ENCODE peak calls at places on chromosomes 12 and 14, in six cellular contexts. Z is fibroblast of mammary gland, F is lower leg skin, N is kidney epithelial cell, L is sigmoid colon, P is transverse colon. Q is an unnamed sample.

GRCh38 chr12:66916189-66916588 is 237.3 kb upstream of the GRIP1 start:
- DNase-seq in Z (no peak), F (no peak), N (no peak), L (no peak), P (no peak), Q (no peak)

GRCh38 chr12:124768462-124769165 is 95.0 kb downstream of the SCARB1 start:
- DNase-seq in Z (no peak), F (no peak), N (no peak), L (no peak), P (no peak), Q (no peak)

GRCh38 chr14:96811985-96812667 is 14.9 kb downstream of the VRK1 start:
- DNase-seq in Z (no peak), F (no peak), N (no peak), L (no peak), P (no peak), Q (no peak)

GRCh38 chr12:56941299-56942017 is 7.2 kb upstream of the SDR9C7 start:
- DNase-seq in Z (peak; percentile 53), F (peak; percentile 46), N (peak; percentile 29), L (no peak), P (no peak), Q (peak; percentile 36)

GRCh38 chr12:128792881-128793280 is 30.9 kb downstream of the SLC15A4 start:
- DNase-seq in Z (no peak), F (no peak), N (no peak), L (peak; percentile 32), P (no peak), Q (no peak)

GRCh38 chr12:108772247-108772646 is 40.9 kb upstream of the CORO1C start:
- DNase-seq in Z (no peak), F (no peak), N (no peak), L (no peak), P (peak; percentile 49), Q (no peak)

GRCh38 chr12:98332626-98333025 is 182.8 kb upstream of the TMPO start:
- DNase-seq in Z (no peak), F (no peak), N (no peak), L (no peak), P (no peak), Q (no peak)

GRCh38 chr12:51907083-51907863 is at the start of gene ACVRL1:
- DNase-seq in Z (no peak), F (no peak), N (no peak), L (peak; percentile 69), P (peak; percentile 61), Q (no peak)

GRCh38 chr12:6532051-6532926 is 2.0 kb upstream of the GAPDH start:
- DNase-seq in Z (peak; percentile 99), F (no peak), N (peak; percentile 98), L (peak; percentile 90), P (peak; percentile 71), Q (peak; percentile 72)

GRCh38 chr14:57486767-57487379 is 6.8 kb downstream of the CCDC198 start:
- DNase-seq in Z (peak; percentile 63), F (no peak), N (no peak), L (no peak), P (no peak), Q (peak; percentile 17)

GRCh38 chr12:132729541-132730320 is 19.1 kb downstream of the PGAM5 start:
- DNase-seq in Z (peak; percentile 24), F (no peak), N (no peak), L (no peak), P (no peak), Q (no peak)

GRCh38 chr12:110137786-110138185 is 13.6 kb downstream of the IFT81 start:
- DNase-seq in Z (no peak), F (no peak), N (no peak), L (no peak), P (no peak), Q (no peak)

GRCh38 chr12:75525263-75525662 is 13.9 kb upstream of the KRR1 start:
- DNase-seq in Z (no peak), F (no peak), N (no peak), L (no peak), P (no peak), Q (no peak)
- TF ChIP-seq CTCF in Z (peak; percentile 47), F (no peak), N (peak; percentile 47), L (no peak), P (no peak), Q (no peak)

GRCh38 chr12:123122649-123123048 is 28.2 kb downstream of the PITPNM2 start:
- DNase-seq in Z (no peak), F (no peak), N (no peak), L (no peak), P (no peak), Q (no peak)

GRCh38 chr12:123121670-123122069 is 29.2 kb downstream of the PITPNM2 start:
- DNase-seq in Z (no peak), F (no peak), N (no peak), L (no peak), P (no peak), Q (no peak)

GRCh38 chr12:123131291-123131831 is 19.5 kb downstream of the PITPNM2 start:
- DNase-seq in Z (no peak), F (no peak), N (no peak), L (no peak), P (peak; percentile 57), Q (no peak)

GRCh38 chr12:123129651-123130050 is 21.2 kb downstream of the PITPNM2 start:
- DNase-seq in Z (no peak), F (no peak), N (no peak), L (no peak), P (no peak), Q (no peak)

GRCh38 chr12:123126294-123127144 is 24.4 kb downstream of the PITPNM2 start:
- DNase-seq in Z (peak; percentile 99), F (peak; percentile 59), N (peak; percentile 98), L (peak; percentile 82), P (no peak), Q (peak; percentile 48)
- TF ChIP-seq CTCF in Z (peak; percentile 48), F (no peak), N (peak; percentile 26), L (no peak), P (no peak), Q (no peak)

GRCh38 chr14:95515080-95515489 is 1.4 kb downstream of the SYNE3 start:
- DNase-seq in Z (no peak), F (no peak), N (no peak), L (peak; percentile 78), P (no peak), Q (no peak)

GRCh38 chr14:95518045-95518751 is 1.7 kb upstream of the SYNE3 start:
- DNase-seq in Z (no peak), F (no peak), N (no peak), L (no peak), P (no peak), Q (no peak)

GRCh38 chr14:95516554-95517209 is at the start of gene SYNE3:
- DNase-seq in Z (no peak), F (peak; percentile 39), N (no peak), L (peak; percentile 77), P (peak; percentile 81), Q (peak; percentile 44)

GRCh38 chr14:95514131-95515079 is 2.0 kb downstream of the SYNE3 start:
- DNase-seq in Z (no peak), F (no peak), N (no peak), L (no peak), P (no peak), Q (no peak)

DNA sequence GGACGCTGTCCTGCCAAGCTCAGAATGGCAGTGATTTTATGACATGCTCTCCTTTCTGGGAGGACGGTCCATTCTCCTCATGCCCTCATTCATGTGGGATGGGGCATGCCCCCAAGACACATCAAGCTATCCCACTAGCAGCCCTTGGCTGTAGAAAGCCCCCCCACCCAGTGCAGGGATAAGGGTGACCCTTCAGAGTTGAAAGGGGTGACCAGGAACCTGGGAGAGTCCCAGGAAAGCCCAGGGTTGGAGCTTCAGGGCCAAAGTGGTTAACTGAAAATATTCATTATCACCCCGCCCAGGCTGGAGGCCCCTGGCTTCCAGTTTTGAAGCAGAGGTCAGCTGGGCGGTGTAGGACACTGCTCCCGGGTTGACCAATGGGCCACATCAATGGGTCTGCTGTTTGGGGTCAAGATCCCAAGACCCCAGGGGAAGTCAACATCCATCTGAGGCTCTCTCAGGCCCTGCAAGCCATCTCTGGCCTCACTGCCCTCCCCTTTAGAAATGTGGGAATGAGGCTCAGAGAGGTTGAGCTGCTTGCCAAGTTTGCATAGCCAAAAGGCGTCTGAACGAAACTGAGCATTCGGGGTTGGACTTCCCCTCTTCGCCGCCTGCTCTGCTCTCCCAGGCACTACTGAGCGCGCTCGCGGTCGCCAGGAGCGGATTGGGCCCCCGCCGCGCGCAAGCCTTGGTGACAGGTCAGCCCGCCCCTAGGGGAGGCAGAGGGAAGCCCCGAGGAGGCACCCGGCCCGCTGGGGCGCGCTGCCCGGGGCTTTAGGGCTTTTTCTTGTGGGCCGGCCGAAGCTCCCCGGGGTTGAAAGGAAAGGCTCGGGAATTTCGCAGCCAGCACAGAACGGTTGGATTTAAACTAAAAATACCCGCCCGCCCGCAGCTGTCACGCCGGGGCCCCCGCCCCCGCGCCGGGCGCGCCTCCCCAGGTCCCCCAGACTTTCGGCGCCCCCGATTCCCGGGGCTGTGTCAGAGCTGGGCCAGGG is 630 bp downstream of the SYNE3 start:
- DNase-seq in Z (no peak), F (peak; percentile 59), N (no peak), L (peak; percentile 82), P (peak; percentile 85), Q (peak; percentile 66)
- TF ChIP-seq CTCF in Z (no peak), F (no peak), N (no peak), L (no peak), P (peak; percentile 49), Q (peak; percentile 37)

DNA sequence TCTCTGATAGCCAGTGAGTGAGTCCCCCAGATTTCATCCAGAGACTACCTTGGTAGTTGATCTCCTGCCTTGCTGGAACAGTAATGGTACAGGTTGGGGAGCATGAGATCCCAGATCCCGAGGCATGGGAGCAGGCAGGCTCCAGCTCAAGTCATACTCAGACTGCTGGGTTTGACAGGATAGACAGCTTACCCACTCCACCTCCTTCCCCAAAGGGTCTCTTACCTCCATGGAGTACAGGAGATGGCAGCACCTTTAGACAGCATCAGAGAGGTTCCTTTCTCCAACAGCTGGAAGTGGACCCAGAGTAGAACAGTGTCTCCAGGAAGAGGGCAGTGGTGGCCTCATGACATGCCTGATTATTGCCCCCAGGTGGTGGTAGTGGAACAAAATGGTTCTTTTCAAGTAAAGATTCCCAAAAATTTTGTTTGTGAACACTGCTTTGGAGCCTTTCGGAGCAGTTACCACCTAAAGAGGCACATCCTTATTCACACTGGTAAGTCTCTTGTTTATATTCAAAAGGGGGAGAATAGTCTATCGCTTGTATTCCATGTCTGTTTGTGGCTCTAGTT is 4.9 kb upstream of the CSAD start:
- DNase-seq in Z (no peak), F (no peak), N (no peak), L (no peak), P (no peak), Q (no peak)
- TF ChIP-seq CTCF in Z (peak; percentile 8), F (no peak), N (no peak), L (no peak), P (no peak), Q (no peak)

GRCh38 chr12:103748875-103749274 is 92.2 kb downstream of the NT5DC3 start:
- DNase-seq in Z (no peak), F (no peak), N (no peak), L (no peak), P (no peak), Q (no peak)

GRCh38 chr12:103755425-103755824 is 85.6 kb downstream of the NT5DC3 start:
- DNase-seq in Z (no peak), F (no peak), N (no peak), L (no peak), P (no peak), Q (no peak)

GRCh38 chr12:103748002-103748401 is 93.0 kb downstream of the NT5DC3 start:
- DNase-seq in Z (no peak), F (no peak), N (no peak), L (no peak), P (no peak), Q (no peak)

GRCh38 chr12:103751600-103751999 is 89.4 kb downstream of the NT5DC3 start:
- DNase-seq in Z (peak; percentile 50), F (no peak), N (no peak), L (no peak), P (no peak), Q (no peak)

GRCh38 chr12:103751171-103751570 is 89.9 kb downstream of the NT5DC3 start:
- DNase-seq in Z (no peak), F (no peak), N (no peak), L (no peak), P (no peak), Q (no peak)
- TF ChIP-seq CTCF in Z (peak; percentile 1), F (no peak), N (peak; percentile 4), L (no peak), P (no peak), Q (no peak)

Q was measured in Calu3.